ENCODE peak calls at places on chromosomes 11 and 22, in eight cellular contexts. G is left lobe of liver; X is stimulated activated memory B cell treated with anti-CD40 and anti-IgM and Interleukin-4, amounts not matched to agents 10 μg/mL and 1 μg/mL and 100 μg/mL, for 72 hours; I is omental fat pad; H is upper lobe of left lung; Q is pancreas; N is mucosa of descending colon; W is Right ventricle myocardium inferior. D is an unnamed sample.

GRCh38 chr22:31451709-31452571 is 37.7 kb downstream of the EIF4ENIF1 start:
- ATAC-seq in I (no peak), W (no peak), Q (no peak), H (peak), G (peak), N (peak), X (no peak), D (no peak)

GRCh38 chr11:120547301-120547700 is 35.8 kb downstream of the GRIK4 start:
- ATAC-seq in W (no peak), X (no peak), Q (peak), H (peak), N (no peak), G (no peak), I (no peak), D (no peak)

GRCh38 chr11:8693555-8693954 is 11.0 kb downstream of the RPL27A start:
- ATAC-seq in Q (no peak), N (no peak), G (no peak), X (no peak), H (no peak), I (no peak), W (no peak), D (no peak)

GRCh38 chr11:130766650-130767297 is 149.5 kb downstream of the SNX19 start:
- ATAC-seq in X (no peak), G (no peak), W (no peak), Q (no peak), I (no peak), H (no peak), N (no peak), D (no peak)

GRCh38 chr11:20059587-20060021 is 100.7 kb downstream of the DBX1 start:
- ATAC-seq in W (no peak), X (no peak), I (no peak), Q (no peak), G (peak), N (no peak), H (no peak), D (no peak)

GRCh38 chr11:57597461-57597892 is at the start of gene SERPING1:
- ATAC-seq in I (peak), W (peak), Q (peak), N (peak), G (peak), H (peak), X (peak), D (peak)

GRCh38 chr11:8786933-8787332 is 104.3 kb downstream of the RPL27A start:
- ATAC-seq in W (no peak), X (no peak), I (no peak), N (no peak), Q (no peak), G (no peak), H (no peak), D (no peak)

GRCh38 chr11:69089258-69089657 is 40.5 kb downstream of the TPCN2 start:
- ATAC-seq in G (no peak), N (no peak), Q (peak), X (no peak), I (no peak), W (peak), H (no peak), D (no peak)

GRCh38 chr11:4466168-4466891 is 16.1 kb upstream of the OR52K1 start:
- ATAC-seq in G (no peak), H (no peak), Q (no peak), W (no peak), N (peak), X (no peak), I (no peak), D (no peak)

GRCh38 chr11:20097319-20098221 is 62.7 kb downstream of the DBX1 start:
- ATAC-seq in I (peak), N (no peak), X (no peak), G (no peak), W (no peak), H (peak), Q (no peak), D (peak)

GRCh38 chr11:128685383-128686044 is 8.4 kb upstream of the FLI1 start:
- ATAC-seq in X (no peak), I (no peak), H (no peak), G (no peak), Q (no peak), N (no peak), W (no peak), D (no peak)

GRCh38 chr11:66139817-66140216 is 69.7 kb downstream of the PACS1 start:
- ATAC-seq in N (no peak), H (no peak), G (peak), Q (no peak), W (no peak), I (no peak), X (no peak), D (no peak)

GRCh38 chr22:44099696-44100095 is 75.6 kb downstream of the PARVB start:
- ATAC-seq in X (no peak), I (no peak), W (no peak), G (no peak), H (no peak), N (no peak), Q (no peak), D (no peak)

GRCh38 chr11:47342854-47343253 is 9.6 kb downstream of the MYBPC3 start:
- ATAC-seq in Q (no peak), N (no peak), I (no peak), W (no peak), H (no peak), X (no peak), G (no peak), D (no peak)

GRCh38 chr11:123977731-123978347 is at the start of gene OR10S1:
- ATAC-seq in G (no peak), I (no peak), N (no peak), Q (no peak), X (no peak), W (no peak), H (no peak), D (no peak)

GRCh38 chr22:38273135-38273761 is 438 bp upstream of the TMEM184B start:
- ATAC-seq in W (no peak), G (no peak), H (peak), N (no peak), X (no peak), Q (no peak), I (peak), D (peak)

GRCh38 chr11:34356918-34357645 is 728 bp downstream of the ABTB2 start:
- ATAC-seq in N (peak), H (peak), I (peak), Q (peak), X (peak), G (peak), W (peak), D (peak)

GRCh38 chr11:124898711-124899110 is 1.0 kb upstream of the ROBO4 start:
- ATAC-seq in N (no peak), I (peak), X (no peak), G (peak), Q (no peak), H (peak), W (peak), D (peak)

GRCh38 chr11:14872032-14872431 is 20.0 kb downstream of the CYP2R1 start:
- ATAC-seq in I (no peak), Q (no peak), W (no peak), X (no peak), G (no peak), N (no peak), H (no peak), D (no peak)

GRCh38 chr11:43555811-43556210 is 124.7 kb upstream of the HSD17B12 start:
- ATAC-seq in Q (peak), I (peak), N (no peak), G (peak), X (no peak), H (peak), W (peak), D (peak)

GRCh38 chr11:85855341-85855656 is at the start of gene CCDC83:
- ATAC-seq in I (no peak), Q (no peak), W (peak), X (no peak), N (no peak), G (no peak), H (no peak), D (no peak)

GRCh38 chr22:35995772-35996171 is 32.9 kb downstream of the RBFOX2 start:
- ATAC-seq in H (peak), W (peak), N (peak), X (no peak), Q (no peak), I (peak), G (no peak), D (peak)

GRCh38 chr22:45212306-45212709 is 28.4 kb downstream of the KIAA0930 start:
- ATAC-seq in X (no peak), G (peak), W (peak), I (peak), Q (no peak), H (peak), N (peak), D (peak)